ENCODE peak calls at places on chromosomes 5 and 9, in five cellular contexts. Y is fibroblast of mammary gland, Z is GM12891, X is AG09309, L is HuH-7.5. R is an unnamed sample.

GRCh38 chr9:80679920-80680319 is 1009.4 kb downstream of the TLE1 start:
- DNase-seq in L (no peak), Y (no peak), X (no peak), Z (no peak), R (no peak)

GRCh38 chr5:153699035-153699434 is 208.6 kb downstream of the GRIA1 start:
- DNase-seq in L (no peak), X (no peak), Y (peak; percentile 15), Z (no peak), R (no peak)

GRCh38 chr5:6379246-6379645 is 899 bp upstream of the MED10 start:
- DNase-seq in X (no peak), Z (no peak), Y (no peak), L (no peak), R (no peak)

GRCh38 chr5:53479045-53479655 is 1.3 kb upstream of the FST start:
- DNase-seq in L (peak; percentile 76), Y (no peak), X (no peak), Z (no peak), R (no peak)

GRCh38 chr5:11793396-11793795 is 110.8 kb downstream of the CTNND2 start:
- DNase-seq in L (no peak), X (no peak), Y (no peak), Z (no peak), R (no peak)

GRCh38 chr5:89399553-89399952 is 516.6 kb upstream of the MEF2C start:
- DNase-seq in X (no peak), Y (peak; percentile 65), L (no peak), Z (no peak), R (no peak)

GRCh38 chr5:116864157-116864837 is 289.7 kb upstream of the SEMA6A start:
- DNase-seq in Y (no peak), Z (no peak), L (no peak), X (no peak), R (no peak)

GRCh38 chr5:119328753-119329602 is 26.8 kb upstream of the TNFAIP8 start:
- DNase-seq in Z (no peak), X (peak; percentile 83), Y (peak; percentile 46), L (no peak), R (no peak)

GRCh38 chr5:36944607-36945225 is 68.1 kb downstream of the NIPBL start:
- DNase-seq in Z (no peak), Y (peak; percentile 79), L (no peak), X (peak; percentile 39), R (peak; percentile 70)

GRCh38 chr5:27702339-27702820 is 664.0 kb upstream of the CDH9 start:
- DNase-seq in L (peak; percentile 3), Z (no peak), X (peak; percentile 24), Y (peak; percentile 48), R (peak; percentile 5)

GRCh38 chr5:59367791-59368394 is 525.6 kb downstream of the PDE4D start:
- DNase-seq in L (peak; percentile 13), Y (peak; percentile 73), Z (no peak), X (peak; percentile 27), R (peak; percentile 59)

GRCh38 chr5:29134418-29134817 is 2059.1 kb upstream of the CDH6 start:
- DNase-seq in X (no peak), L (no peak), Z (no peak), Y (no peak), R (no peak)

GRCh38 chr9:109968702-109969450 is 188.9 kb downstream of the PALM2AKAP2 start:
- DNase-seq in Y (peak; percentile 38), Z (no peak), L (no peak), X (no peak), R (peak; percentile 20)

GRCh38 chr5:96004754-96005153 is 43.1 kb upstream of the ELL2 start:
- DNase-seq in Y (peak; percentile 22), L (no peak), Z (no peak), X (no peak), R (no peak)

GRCh38 chr9:121929893-121930875 is 162.9 kb downstream of the TTLL11 start:
- DNase-seq in Z (no peak), L (no peak), X (no peak), Y (no peak), R (peak; percentile 13)

GRCh38 chr9:123089040-123089439 is 55.6 kb downstream of the GPR21 start:
- DNase-seq in Z (no peak), L (no peak), Y (no peak), X (no peak), R (no peak)

GRCh38 chr9:122128007-122128406 is 31.6 kb downstream of the NDUFA8 start:
- DNase-seq in Y (no peak), X (no peak), Z (no peak), L (no peak), R (no peak)

GRCh38 chr5:132465095-132465707 is 25.4 kb downstream of the IRF1 start:
- DNase-seq in Z (no peak), X (no peak), Y (no peak), L (no peak), R (no peak)

GRCh38 chr5:115775999-115776398 is 40.5 kb downstream of the CDO1 start:
- DNase-seq in Z (no peak), L (no peak), X (no peak), Y (no peak), R (no peak)

GRCh38 chr9:17422994-17423680 is 155.7 kb upstream of the SH3GL2 start:
- DNase-seq in Z (no peak), X (no peak), Y (peak; percentile 28), L (no peak), R (no peak)

GRCh38 chr5:153460421-153460820 is 30.0 kb upstream of the GRIA1 start:
- DNase-seq in Z (no peak), X (no peak), Y (peak; percentile 47), L (no peak), R (no peak)

GRCh38 chr5:24918676-24919075 is 273.9 kb upstream of the CDH10 start:
- DNase-seq in Y (no peak), L (no peak), Z (no peak), X (no peak), R (no peak)

GRCh38 chr5:77012601-77013000 is 17.6 kb upstream of the AGGF1 start:
- DNase-seq in Y (peak; percentile 10), X (no peak), L (no peak), Z (no peak), R (no peak)

GRCh38 chr5:76426391-76426802 is 23.3 kb downstream of the IQGAP2 start:
- DNase-seq in L (no peak), Z (no peak), X (no peak), Y (no peak), R (no peak)

GRCh38 chr5:16597946-16598694 is 18.7 kb downstream of the RETREG1 start:
- DNase-seq in Z (no peak), Y (no peak), X (no peak), L (no peak), R (no peak)

GRCh38 chr9:8860925-8861324 is 1061.3 kb upstream of the DMAC1 start:
- DNase-seq in L (no peak), X (no peak), Z (no peak), Y (peak; percentile 86), R (peak; percentile 58)

GRCh38 chr5:175710361-175710760 is 52.5 kb downstream of the HRH2 start:
- DNase-seq in Y (no peak), L (no peak), X (no peak), Z (no peak), R (no peak)

GRCh38 chr5:67659288-67659687 is 462.7 kb upstream of the CD180 start:
- DNase-seq in Z (no peak), L (no peak), X (no peak), Y (peak; percentile 38), R (no peak)

GRCh38 chr9:90972057-90972456 is 170.4 kb downstream of the SYK start:
- DNase-seq in Z (no peak), L (no peak), X (no peak), Y (no peak), R (no peak)

GRCh38 chr9:76441551-76442322 is 17.2 kb upstream of the GCNT1 start:
- DNase-seq in L (no peak), Y (peak; percentile 88), Z (no peak), X (no peak), R (no peak)

GRCh38 chr9:4591123-4591500 is 71.0 kb upstream of the PLPP6 start:
- DNase-seq in Y (no peak), X (no peak), Z (no peak), L (no peak), R (no peak)

GRCh38 chr5:139854953-139855352 is 59.3 kb downstream of the PSD2 start:
- DNase-seq in Y (no peak), L (no peak), Z (no peak), X (no peak), R (no peak)

GRCh38 chr9:9352877-9353481 is 1259.8 kb downstream of the PTPRD start:
- DNase-seq in L (no peak), Y (peak; percentile 6), Z (no peak), X (no peak), R (peak; percentile 5)

GRCh38 chr9:79764377-79764776 is 192.6 kb downstream of the TLE4 start:
- DNase-seq in Y (peak; percentile 88), L (no peak), X (peak; percentile 92), Z (no peak), R (peak; percentile 58)

GRCh38 chr9:122339579-122339978 is 31.2 kb upstream of the PTGS1 start:
- DNase-seq in Y (no peak), Z (no peak), X (no peak), L (no peak), R (no peak)

GRCh38 chr5:81542242-81542641 is 148.3 kb upstream of the ACOT12 start:
- DNase-seq in Y (no peak), Z (no peak), X (no peak), L (no peak), R (no peak)

GRCh38 chr9:100473271-100474081 is 527 bp downstream of the TMEFF1 start:
- DNase-seq in Z (peak; percentile 43), L (peak; percentile 59), X (no peak), Y (peak; percentile 16), R (peak; percentile 31)

R was measured in ACHN.